ENCODE peak calls at places on chromosomes 1 and 21, in seven cellular contexts. One of them, this sample, is unnamed.
A peak's percentile ranks its signal among the peaks of the same experiment; 100 is the strongest.

GRCh38 chr1:115782571-115783281 is 14.2 kb upstream of the CASQ2 start:
- DNase-seq in H1: no peak
- DNase-seq in mesenchymal stem cell: peak; percentile 89
- DNase-seq in neuronal stem cell: no peak
- DNase-seq in trophoblast cell: peak; percentile 69
- DNase-seq in IMR-90: peak; percentile 45
- DNase-seq in mesendoderm: peak; percentile 97
- DNase-seq in this sample: no peak

GRCh38 chr1:149884433-149885363 is 14.7 kb upstream of the BOLA1 start:
- DNase-seq in H1: no peak
- DNase-seq in mesenchymal stem cell: peak; percentile 56
- DNase-seq in IMR-90: peak; percentile 30
- DNase-seq in neuronal stem cell: no peak
- DNase-seq in mesendoderm: peak; percentile 74
- DNase-seq in trophoblast cell: no peak
- DNase-seq in this sample: no peak

GRCh38 chr1:111517464-111518225 is 14.2 kb upstream of the ADORA3 start:
- DNase-seq in H1: no peak
- DNase-seq in neuronal stem cell: no peak
- DNase-seq in IMR-90: no peak
- DNase-seq in mesenchymal stem cell: no peak
- DNase-seq in trophoblast cell: no peak
- DNase-seq in mesendoderm: no peak
- DNase-seq in this sample: no peak

GRCh38 chr1:237562247-237562823 is 328.4 kb downstream of the ZP4 start:
- DNase-seq in IMR-90: peak; percentile 69
- DNase-seq in neuronal stem cell: peak; percentile 55
- DNase-seq in mesendoderm: peak; percentile 85
- DNase-seq in mesenchymal stem cell: peak; percentile 60
- DNase-seq in H1: no peak
- DNase-seq in trophoblast cell: peak; percentile 24
- DNase-seq in this sample: no peak

GRCh38 chr1:230140221-230141001 is 73.4 kb downstream of the GALNT2 start:
- DNase-seq in H1: no peak
- DNase-seq in mesendoderm: no peak
- DNase-seq in mesenchymal stem cell: peak; percentile 91
- DNase-seq in trophoblast cell: peak; percentile 35
- DNase-seq in IMR-90: peak; percentile 90
- DNase-seq in neuronal stem cell: no peak
- DNase-seq in this sample: no peak

GRCh38 chr1:198623920-198624647 is 14.8 kb upstream of the PTPRC start:
- DNase-seq in H1: no peak
- DNase-seq in trophoblast cell: no peak
- DNase-seq in IMR-90: peak; percentile 71
- DNase-seq in mesendoderm: no peak
- DNase-seq in neuronal stem cell: no peak
- DNase-seq in mesenchymal stem cell: peak; percentile 33
- DNase-seq in this sample: no peak

GRCh38 chr1:117077267-117077666 is 17.1 kb downstream of the TTF2 start:
- DNase-seq in H1: no peak
- DNase-seq in neuronal stem cell: no peak
- DNase-seq in mesendoderm: no peak
- DNase-seq in mesenchymal stem cell: peak; percentile 94
- DNase-seq in IMR-90: peak; percentile 96
- DNase-seq in trophoblast cell: no peak
- DNase-seq in this sample: no peak

GRCh38 chr21:15498455-15498854 is 231.3 kb upstream of the USP25 start:
- DNase-seq in IMR-90: no peak
- DNase-seq in mesenchymal stem cell: no peak
- DNase-seq in trophoblast cell: no peak
- DNase-seq in neuronal stem cell: no peak
- DNase-seq in mesendoderm: no peak
- DNase-seq in H1: no peak
- DNase-seq in this sample: no peak

GRCh38 chr1:18107671-18108312 is at the start of gene IGSF21:
- DNase-seq in mesendoderm: no peak
- DNase-seq in IMR-90: no peak
- DNase-seq in trophoblast cell: no peak
- DNase-seq in neuronal stem cell: no peak
- DNase-seq in H1: no peak
- DNase-seq in mesenchymal stem cell: no peak
- DNase-seq in this sample: peak; percentile 53

GRCh38 chr1:3266870-3267549 is 187.5 kb upstream of the ARHGEF16 start:
- DNase-seq in IMR-90: no peak
- DNase-seq in neuronal stem cell: no peak
- DNase-seq in mesendoderm: no peak
- DNase-seq in mesenchymal stem cell: no peak
- DNase-seq in trophoblast cell: no peak
- DNase-seq in H1: no peak
- DNase-seq in this sample: no peak
- H3K4ac ChIP-seq in IMR-90: no peak overlapping the region
- H3K4ac ChIP-seq in neuronal stem cell: no peak overlapping the region
- H3K4ac ChIP-seq in mesendoderm: no peak overlapping the region
- H3K4ac ChIP-seq in mesenchymal stem cell: no peak overlapping the region
- H3K4ac ChIP-seq in trophoblast cell: no peak overlapping the region
- H3K4ac ChIP-seq in H1: no peak overlapping the region
- H3K4ac ChIP-seq in this sample: no peak overlapping the region

GRCh38 chr1:160503087-160503486 is 20.0 kb downstream of the SLAMF6 start:
- DNase-seq in trophoblast cell: no peak
- DNase-seq in neuronal stem cell: no peak
- DNase-seq in mesenchymal stem cell: no peak
- DNase-seq in IMR-90: no peak
- DNase-seq in mesendoderm: no peak
- DNase-seq in H1: no peak
- DNase-seq in this sample: no peak

GRCh38 chr1:160499631-160500030 is 23.4 kb downstream of the SLAMF6 start:
- DNase-seq in trophoblast cell: peak; percentile 15
- DNase-seq in mesendoderm: no peak
- DNase-seq in mesenchymal stem cell: no peak
- DNase-seq in IMR-90: no peak
- DNase-seq in neuronal stem cell: no peak
- DNase-seq in H1: no peak
- DNase-seq in this sample: no peak

GRCh38 chr1:160504651-160505050 is 18.4 kb downstream of the SLAMF6 start:
- DNase-seq in H1: no peak
- DNase-seq in neuronal stem cell: no peak
- DNase-seq in mesenchymal stem cell: no peak
- DNase-seq in IMR-90: no peak
- DNase-seq in trophoblast cell: peak; percentile 73
- DNase-seq in mesendoderm: no peak
- DNase-seq in this sample: no peak

GRCh38 chr1:160496334-160496733 is 26.7 kb downstream of the SLAMF6 start:
- DNase-seq in H1: no peak
- DNase-seq in mesendoderm: no peak
- DNase-seq in neuronal stem cell: no peak
- DNase-seq in mesenchymal stem cell: no peak
- DNase-seq in IMR-90: no peak
- DNase-seq in trophoblast cell: no peak
- DNase-seq in this sample: no peak

GRCh38 chr1:160500321-160500990 is 22.6 kb downstream of the SLAMF6 start:
- DNase-seq in neuronal stem cell: no peak
- DNase-seq in IMR-90: no peak
- DNase-seq in mesenchymal stem cell: no peak
- DNase-seq in trophoblast cell: peak; percentile 82
- DNase-seq in mesendoderm: no peak
- DNase-seq in H1: no peak
- DNase-seq in this sample: no peak
- H4K8ac ChIP-seq in neuronal stem cell: no peak overlapping the region
- H4K8ac ChIP-seq in IMR-90: no peak overlapping the region
- H4K8ac ChIP-seq in mesenchymal stem cell: no peak overlapping the region
- H4K8ac ChIP-seq in trophoblast cell: no peak overlapping the region
- H4K8ac ChIP-seq in mesendoderm: no peak overlapping the region
- H4K8ac ChIP-seq in H1: no peak overlapping the region
- H4K8ac ChIP-seq in this sample: no peak overlapping the region

GRCh38 chr1:246987083-246987690 is 20.7 kb downstream of the ZNF695 start:
- DNase-seq in mesenchymal stem cell: peak; percentile 0
- DNase-seq in H1: no peak
- DNase-seq in mesendoderm: peak; percentile 60
- DNase-seq in trophoblast cell: peak; percentile 3
- DNase-seq in neuronal stem cell: no peak
- DNase-seq in IMR-90: no peak
- DNase-seq in this sample: no peak
- H2BK120ac ChIP-seq in mesenchymal stem cell: no peak overlapping the region
- H2BK120ac ChIP-seq in H1: no peak overlapping the region
- H2BK120ac ChIP-seq in mesendoderm: no peak overlapping the region
- H2BK120ac ChIP-seq in trophoblast cell: no peak overlapping the region
- H2BK120ac ChIP-seq in neuronal stem cell: no peak overlapping the region
- H2BK120ac ChIP-seq in IMR-90: no peak overlapping the region
- H2BK120ac ChIP-seq in this sample: no peak overlapping the region

DNA sequence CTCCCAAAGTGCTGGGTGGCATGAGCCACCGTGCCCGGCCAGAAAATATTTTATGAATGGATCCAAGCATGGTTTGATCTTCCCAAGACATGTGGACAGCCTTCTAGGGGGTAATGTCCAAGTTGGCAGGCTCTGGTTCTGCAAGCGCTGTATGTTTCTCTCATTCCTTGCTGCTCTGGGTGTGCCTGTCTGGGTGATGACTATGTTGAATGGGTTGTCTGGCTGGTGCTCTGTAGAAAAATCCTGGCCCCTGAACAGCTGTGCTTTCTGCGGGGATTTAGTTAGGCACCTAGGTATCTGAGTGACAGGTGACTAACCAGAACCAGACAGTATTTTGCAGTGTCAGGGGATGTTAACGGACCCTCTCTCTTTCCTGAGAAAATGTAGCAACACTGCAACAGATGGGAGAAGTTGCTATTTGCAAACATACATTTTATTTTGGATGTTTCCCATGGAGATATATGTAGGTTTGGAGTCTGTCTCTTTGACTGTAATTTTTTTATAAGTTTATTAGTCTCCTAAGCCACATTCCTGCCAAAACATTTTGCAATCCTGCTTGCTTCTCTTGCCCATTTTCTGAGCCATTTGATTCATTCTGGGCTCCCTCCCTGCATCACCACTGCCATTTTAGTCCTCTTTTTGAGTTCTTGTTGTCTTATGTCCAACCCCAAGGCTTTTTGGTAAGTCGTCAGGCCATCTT is 14.2 kb downstream of the HUNK start:
- DNase-seq in mesenchymal stem cell: no peak
- DNase-seq in H1: no peak
- DNase-seq in neuronal stem cell: no peak
- DNase-seq in trophoblast cell: no peak
- DNase-seq in mesendoderm: no peak
- DNase-seq in IMR-90: no peak
- DNase-seq in this sample: no peak
- H3K4ac ChIP-seq in mesenchymal stem cell: no peak overlapping the region
- H3K4ac ChIP-seq in H1: no peak overlapping the region
- H3K4ac ChIP-seq in neuronal stem cell: no peak overlapping the region
- H3K4ac ChIP-seq in trophoblast cell: no peak overlapping the region
- H3K4ac ChIP-seq in mesendoderm: no peak overlapping the region
- H3K4ac ChIP-seq in IMR-90: peak overlapping the region; percentile 10
- H3K4ac ChIP-seq in this sample: no peak overlapping the region

DNA sequence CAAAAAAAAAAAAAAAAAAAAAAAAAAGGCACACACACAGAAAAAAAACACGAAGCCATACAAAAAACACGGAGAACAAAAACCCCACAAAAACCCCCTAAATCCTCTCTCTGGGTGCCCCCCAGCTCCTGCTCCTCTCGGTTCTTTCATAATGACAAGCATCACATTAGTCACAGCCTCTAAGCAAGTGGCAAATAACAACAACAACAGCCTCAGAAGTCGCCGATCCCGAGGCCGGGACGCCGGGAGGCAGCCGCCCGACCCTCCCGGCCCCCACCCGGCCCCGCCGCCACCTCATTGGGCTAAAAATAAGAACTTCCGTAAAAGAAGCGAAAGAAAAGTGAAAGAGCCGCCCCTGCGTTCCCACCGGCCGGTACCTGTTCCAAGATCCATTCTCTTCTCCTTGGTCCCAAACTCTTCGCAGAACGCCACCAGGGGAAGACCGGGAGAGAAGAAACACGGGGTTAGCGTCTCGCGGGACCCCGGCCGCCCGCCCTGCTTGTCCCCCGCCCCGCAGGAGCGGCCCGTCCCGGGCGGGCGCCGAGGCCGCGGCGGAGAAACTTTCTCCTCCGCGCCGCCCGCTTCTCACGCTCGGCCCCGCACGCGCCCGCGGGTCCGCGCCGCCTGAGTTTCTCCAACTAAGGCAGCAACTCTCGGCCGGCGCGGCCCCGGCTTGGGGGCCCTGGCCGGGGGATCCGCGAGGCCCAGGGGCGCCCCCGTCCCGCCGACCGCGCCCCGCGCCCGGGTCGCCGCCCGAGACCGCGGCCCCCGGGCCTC is 102.8 kb downstream of the CASZ1 start:
- DNase-seq in H1: no peak
- DNase-seq in trophoblast cell: peak; percentile 21
- DNase-seq in mesenchymal stem cell: peak; percentile 42
- DNase-seq in neuronal stem cell: no peak
- DNase-seq in mesendoderm: peak; percentile 35
- DNase-seq in IMR-90: no peak
- DNase-seq in this sample: no peak
- H4K8ac ChIP-seq in H1: no peak overlapping the region
- H4K8ac ChIP-seq in trophoblast cell: no peak overlapping the region
- H4K8ac ChIP-seq in mesenchymal stem cell: no peak overlapping the region
- H4K8ac ChIP-seq in neuronal stem cell: no peak overlapping the region
- H4K8ac ChIP-seq in mesendoderm: no peak overlapping the region
- H4K8ac ChIP-seq in IMR-90: no peak overlapping the region
- H4K8ac ChIP-seq in this sample: no peak overlapping the region

GRCh38 chr1:53293123-53293522 is 34.7 kb downstream of the LRP8 start:
- DNase-seq in mesendoderm: no peak
- DNase-seq in IMR-90: no peak
- DNase-seq in neuronal stem cell: no peak
- DNase-seq in trophoblast cell: no peak
- DNase-seq in H1: no peak
- DNase-seq in mesenchymal stem cell: no peak
- DNase-seq in this sample: no peak
- H2BK120ac ChIP-seq in mesendoderm: no peak overlapping the region
- H2BK120ac ChIP-seq in IMR-90: no peak overlapping the region
- H2BK120ac ChIP-seq in neuronal stem cell: no peak overlapping the region
- H2BK120ac ChIP-seq in trophoblast cell: no peak overlapping the region
- H2BK120ac ChIP-seq in H1: no peak overlapping the region
- H2BK120ac ChIP-seq in mesenchymal stem cell: no peak overlapping the region
- H2BK120ac ChIP-seq in this sample: no peak overlapping the region

DNA sequence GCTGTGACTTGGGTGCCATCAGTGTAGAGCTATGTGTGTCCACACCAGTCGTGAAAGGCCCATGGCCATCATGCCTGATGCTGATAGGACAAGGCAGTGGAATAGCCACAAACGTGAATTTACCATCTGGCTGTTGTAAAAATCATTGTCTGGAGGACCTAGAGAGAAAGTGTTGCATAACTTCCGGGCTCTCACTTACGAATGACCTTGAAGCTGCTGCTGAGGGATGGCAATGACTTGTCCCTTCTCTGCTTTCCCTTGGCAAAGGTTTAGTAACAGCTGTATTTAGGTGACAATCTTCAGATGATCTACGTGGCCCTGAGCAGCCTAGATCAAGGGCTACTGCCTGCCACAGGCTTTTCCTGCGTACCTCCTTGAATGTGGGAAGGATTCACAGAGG is 5.8 kb downstream of the ATP1B1 start:
- DNase-seq in IMR-90: peak; percentile 34
- DNase-seq in trophoblast cell: no peak
- DNase-seq in neuronal stem cell: no peak
- DNase-seq in mesendoderm: no peak
- DNase-seq in mesenchymal stem cell: peak; percentile 78
- DNase-seq in H1: no peak
- DNase-seq in this sample: no peak
- H3K4ac ChIP-seq in IMR-90: peak overlapping the region; percentile 93
- H3K4ac ChIP-seq in trophoblast cell: no peak overlapping the region
- H3K4ac ChIP-seq in neuronal stem cell: no peak overlapping the region
- H3K4ac ChIP-seq in mesendoderm: no peak overlapping the region
- H3K4ac ChIP-seq in mesenchymal stem cell: no peak overlapping the region
- H3K4ac ChIP-seq in H1: no peak overlapping the region
- H3K4ac ChIP-seq in this sample: no peak overlapping the region

This sample was measured in H9.